ENCODE peak calls at places on chromosome 18, in four cellular contexts. M, W, J and Z are unnamed samples.

GRCh38 chr18:36572135-36572856 is 256.5 kb downstream of the TPGS2 start:
- DNase-seq in W (peak), J (no peak), M (peak), Z (peak)

GRCh38 chr18:70493461-70493860 is 204.6 kb downstream of the SOCS6 start:
- DNase-seq in W (no peak), M (no peak), J (no peak), Z (no peak)

GRCh38 chr18:60172030-60172429 is 200.5 kb downstream of the MC4R start:
- DNase-seq in J (no peak), M (no peak), W (no peak), Z (no peak)

GRCh38 chr18:73947180-73947989 is 200.2 kb downstream of the FBXO15 start:
- DNase-seq in W (peak), M (peak), J (no peak), Z (no peak)

GRCh38 chr18:77037533-77037932 is 95.0 kb downstream of the MBP start:
- DNase-seq in W (no peak), J (no peak), M (no peak), Z (no peak)

GRCh38 chr18:23735021-23735464 is 45.8 kb downstream of the LAMA3 start:
- DNase-seq in W (peak), M (peak), J (no peak), Z (peak)

GRCh38 chr18:70288171-70288850 is 534 bp upstream of the SOCS6 start:
- DNase-seq in W (peak), J (no peak), M (no peak), Z (no peak)

GRCh38 chr18:49238433-49239042 is 221.9 kb downstream of the DYM start:
- DNase-seq in M (no peak), J (no peak), W (peak), Z (no peak)

GRCh38 chr18:6487027-6487426 is 72.3 kb upstream of the L3MBTL4 start:
- DNase-seq in M (no peak), W (no peak), J (no peak), Z (no peak)

GRCh38 chr18:56413862-56414261 is 224.5 kb downstream of the TXNL1 start:
- DNase-seq in M (no peak), J (no peak), W (no peak), Z (no peak)

GRCh38 chr18:59272221-59272888 is 899 bp downstream of the RAX start:
- DNase-seq in J (no peak), M (no peak), W (no peak), Z (no peak)

GRCh38 chr18:13823707-13824395 is at the start of gene MC5R:
- DNase-seq in W (peak), M (peak), J (no peak), Z (no peak)
- H3K4me3 ChIP-seq in W (no peak), M (peak), J (peak), Z (peak)

GRCh38 chr18:63783394-63783793 is 8.2 kb downstream of the SERPINB7 start:
- DNase-seq in M (no peak), J (no peak), W (no peak), Z (no peak)

GRCh38 chr18:63785031-63785430 is 9.8 kb downstream of the SERPINB7 start:
- DNase-seq in J (no peak), M (no peak), W (no peak), Z (no peak)

GRCh38 chr18:63787673-63788072 is 12.5 kb downstream of the SERPINB7 start:
- DNase-seq in J (no peak), M (no peak), W (no peak), Z (no peak)

GRCh38 chr18:63788447-63789096 is 13.4 kb downstream of the SERPINB7 start:
- DNase-seq in J (peak), M (peak), W (peak), Z (peak)

DNA sequence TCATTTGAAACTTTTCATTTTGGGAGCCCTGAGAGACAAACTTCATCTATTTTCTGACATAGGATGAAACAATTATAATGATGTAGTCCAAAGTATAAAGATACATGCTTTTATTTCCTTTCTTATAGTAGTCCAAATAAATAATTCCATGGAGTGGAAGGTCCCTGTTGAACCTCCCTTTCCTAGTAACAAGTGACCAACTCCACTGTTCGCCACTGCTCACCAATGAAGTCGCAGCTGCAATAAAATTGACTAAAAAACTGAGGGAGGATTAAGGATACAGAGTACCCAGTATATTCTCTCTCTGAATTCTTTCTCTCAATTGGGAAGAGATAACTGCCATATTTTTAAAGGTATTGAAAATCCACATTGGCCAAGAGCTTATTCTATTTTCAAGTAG is 14.1 kb downstream of the SERPINB7 start:
- DNase-seq in W (no peak), J (no peak), M (no peak), Z (no peak)
- H3K4me3 ChIP-seq in W (no peak), J (no peak), M (no peak), Z (no peak)

GRCh38 chr18:10927980-10928605 is 221.3 kb downstream of the PIEZO2 start:
- DNase-seq in J (no peak), M (peak), W (peak), Z (no peak)
- H3K4me3 ChIP-seq in J (no peak), M (no peak), W (no peak), Z (no peak)

GRCh38 chr18:78503129-78503528 is 476.5 kb upstream of the SALL3 start:
- DNase-seq in J (no peak), M (no peak), W (no peak), Z (no peak)
- H3K4me3 ChIP-seq in J (no peak), M (no peak), W (no peak), Z (no peak)

GRCh38 chr18:22173928-22174301 is 4.5 kb downstream of the GATA6 start:
- DNase-seq in W (no peak), J (no peak), M (no peak), Z (no peak)

GRCh38 chr18:22174341-22175148 is 5.2 kb downstream of the GATA6 start:
- DNase-seq in W (no peak), M (no peak), J (no peak), Z (no peak)

GRCh38 chr18:22176282-22176621 is 6.9 kb downstream of the GATA6 start:
- DNase-seq in J (no peak), M (no peak), W (no peak), Z (no peak)

GRCh38 chr18:22176622-22177495 is 7.5 kb downstream of the GATA6 start:
- DNase-seq in J (no peak), M (no peak), W (no peak), Z (no peak)

DNA sequence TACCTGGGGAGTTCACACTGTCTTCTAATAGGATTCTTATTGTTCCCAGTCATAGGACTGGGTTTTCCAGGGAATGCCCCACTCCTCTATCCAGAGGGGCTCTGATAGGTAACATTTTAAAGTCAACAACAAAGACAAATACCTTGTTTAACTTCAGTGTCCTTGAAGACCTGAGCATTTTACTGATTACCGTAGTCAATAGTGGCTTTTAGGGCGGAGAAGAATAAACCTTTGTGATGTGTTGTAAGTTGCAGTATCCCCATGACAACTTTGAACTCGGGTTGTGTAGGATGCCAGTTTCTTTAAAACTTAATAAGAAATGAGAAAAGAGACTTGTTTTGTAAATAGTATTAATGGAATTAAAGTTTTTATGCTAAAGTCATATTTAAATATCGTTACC is 5.9 kb downstream of the GATA6 start:
- DNase-seq in M (no peak), J (no peak), W (no peak), Z (no peak)
- H3K4me3 ChIP-seq in M (peak), J (no peak), W (no peak), Z (no peak)

DNA sequence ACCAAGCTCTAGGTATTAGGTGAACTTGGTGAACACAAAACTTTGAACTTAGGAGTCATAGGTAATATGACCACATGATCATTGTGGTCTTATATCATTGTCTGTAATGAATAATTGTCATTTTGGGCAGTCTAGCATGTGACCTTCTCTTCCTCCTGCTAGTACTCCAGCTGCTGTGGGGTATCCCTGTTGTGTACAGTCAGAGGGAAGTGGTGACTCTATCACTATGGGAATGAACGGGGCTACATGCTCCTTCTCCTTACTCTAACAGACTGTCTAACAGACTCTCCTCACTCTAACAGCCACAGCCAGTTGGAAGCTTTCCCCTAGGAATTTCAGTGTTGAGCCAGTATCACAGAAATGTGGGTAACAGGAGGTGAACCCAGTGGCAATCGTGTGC is 68.2 kb upstream of the NEDD4L start:
- DNase-seq in J (no peak), W (no peak), M (no peak), Z (no peak)
- H3K4me3 ChIP-seq in J (no peak), W (no peak), M (no peak), Z (no peak)

DNA sequence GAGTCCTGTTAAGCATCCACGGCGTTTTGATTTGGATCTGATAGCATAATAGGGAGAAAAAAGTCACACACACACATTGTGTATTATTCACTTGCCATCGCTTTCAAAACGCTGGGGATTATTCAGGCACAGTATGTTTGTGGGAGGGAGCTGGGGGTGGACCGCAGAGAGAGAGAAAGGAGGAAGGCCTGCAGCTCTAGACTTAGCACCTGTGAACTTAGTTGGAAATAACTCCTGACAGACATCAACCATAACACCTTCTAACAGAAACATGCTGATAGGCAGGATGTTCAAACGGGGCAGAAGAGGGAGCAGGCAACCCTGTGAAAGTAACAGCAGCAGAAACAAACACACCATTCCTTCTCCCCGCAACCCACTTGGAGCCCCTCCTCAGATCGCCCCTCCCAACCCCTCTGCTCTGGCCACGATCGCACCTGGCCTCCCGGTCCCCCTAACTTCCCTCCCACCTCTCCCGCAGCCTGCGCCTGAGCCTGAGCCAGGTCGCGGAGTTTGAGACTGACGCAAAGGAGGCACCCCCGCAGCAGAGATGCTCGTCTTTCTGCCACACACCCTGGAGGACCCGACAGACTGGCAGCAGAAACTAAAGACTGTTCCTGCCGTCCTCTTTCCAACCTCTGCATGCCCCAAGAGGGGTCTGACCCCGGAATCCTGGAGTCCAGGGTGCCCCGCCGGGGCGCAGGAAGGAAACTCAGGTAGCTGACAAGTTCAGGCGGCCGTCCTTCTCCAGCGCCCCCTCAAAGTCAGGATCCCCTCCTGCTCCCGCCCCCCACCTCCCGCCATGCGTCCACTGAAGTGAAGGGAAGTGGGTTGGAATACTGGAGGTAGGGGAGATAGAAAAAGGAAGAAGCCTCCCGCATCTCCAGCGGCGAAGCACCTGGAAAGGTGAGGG is 738 bp downstream of the CHST9 start:
- DNase-seq in M (no peak), W (no peak), J (no peak), Z (no peak)
- H3K4me3 ChIP-seq in M (no peak), W (no peak), J (no peak), Z (no peak)